ENCODE peak calls at places on chromosomes 5 and 9, in eight cellular contexts. S is upper lobe of right lung, J is GM12864, E is GM23248, I is skeletal muscle cell, G is fibroblast of mammary gland, H is tibial nerve, V is PC-3. N is an unnamed sample.

GRCh38 chr9:132697230-132697629 is 27.0 kb downstream of the GTF3C4 start:
- DNase-seq in I (no peak), J (no peak), V (no peak), E (peak), S (no peak), H (no peak), G (peak), N (no peak)

GRCh38 chr9:136505406-136506403 is 22.9 kb upstream of the SEC16A start:
- DNase-seq in J (no peak), I (no peak), S (no peak), H (no peak), E (no peak), V (no peak), G (no peak), N (no peak)

GRCh38 chr5:132671000-132671399 is 2.8 kb upstream of the IL4 start:
- DNase-seq in J (no peak), S (no peak), H (no peak), V (no peak), G (no peak), I (no peak), E (no peak), N (no peak)

GRCh38 chr5:172979778-172980177 is 3.8 kb upstream of the ATP6V0E1 start:
- DNase-seq in E (peak), H (no peak), V (peak), J (no peak), I (no peak), G (peak), S (no peak), N (no peak)

GRCh38 chr9:128124873-128125574 is 2.5 kb downstream of the PTGES2 start:
- DNase-seq in S (peak), I (peak), H (peak), V (peak), J (no peak), G (peak), E (peak), N (peak)

GRCh38 chr5:96709152-96709821 is 47.1 kb downstream of the CAST start:
- DNase-seq in I (peak), E (peak), H (no peak), S (no peak), J (no peak), V (peak), G (peak), N (no peak)

GRCh38 chr5:3564827-3565560 is 30.6 kb upstream of the IRX1 start:
- DNase-seq in V (no peak), E (no peak), G (no peak), H (no peak), S (no peak), I (no peak), J (no peak), N (no peak)

GRCh38 chr9:133104718-133105460 is 16.2 kb downstream of the RALGDS start:
- DNase-seq in V (no peak), E (no peak), J (no peak), G (no peak), I (no peak), H (no peak), S (peak), N (no peak)

GRCh38 chr5:135012033-135012588 is 21.9 kb downstream of the PITX1 start:
- DNase-seq in J (no peak), I (no peak), H (no peak), V (no peak), G (no peak), E (no peak), S (peak), N (no peak)

GRCh38 chr9:100324594-100325200 is 28.0 kb downstream of the TEX10 start:
- DNase-seq in S (no peak), J (no peak), V (peak), H (no peak), E (peak), I (peak), G (peak), N (no peak)

GRCh38 chr5:1779782-1780620 is 19.6 kb downstream of the MRPL36 start:
- DNase-seq in V (no peak), J (no peak), E (no peak), G (no peak), I (no peak), S (no peak), H (no peak), N (no peak)

GRCh38 chr5:65926893-65927292 is 518 bp downstream of the ERBIN start:
- DNase-seq in E (peak), H (no peak), S (no peak), V (no peak), J (no peak), I (no peak), G (peak), N (no peak)

GRCh38 chr5:81601912-81602311 is 149.0 kb downstream of the SSBP2 start:
- DNase-seq in G (peak), V (peak), H (no peak), J (no peak), E (peak), I (no peak), S (no peak), N (no peak)

GRCh38 chr5:82174128-82174918 is 103.8 kb downstream of the RPS23 start:
- DNase-seq in G (peak), V (peak), J (peak), E (peak), H (no peak), S (peak), I (peak), N (peak)

GRCh38 chr5:133714161-133714915 is 102.0 kb upstream of the FSTL4 start:
- DNase-seq in S (no peak), J (no peak), I (no peak), H (no peak), V (peak), E (peak), G (peak), N (peak)

GRCh38 chr9:121736147-121736721 is 84.8 kb downstream of the DAB2IP start:
- DNase-seq in H (peak), J (no peak), I (no peak), S (peak), E (peak), V (no peak), G (no peak), N (no peak)

GRCh38 chr5:159915913-159916840 is at the start of gene ADRA1B:
- DNase-seq in J (no peak), G (peak), S (peak), E (peak), I (no peak), V (peak), H (peak), N (peak)

GRCh38 chr9:96388144-96388543 is 4.6 kb upstream of the SLC35D2 start:
- DNase-seq in G (no peak), J (no peak), H (no peak), I (no peak), E (no peak), V (no peak), S (no peak), N (no peak)

GRCh38 chr5:40984884-40985283 is 75.6 kb downstream of the C7 start:
- DNase-seq in J (no peak), E (peak), H (no peak), I (no peak), V (peak), G (peak), S (no peak), N (no peak)

GRCh38 chr5:57327934-57328333 is 154.1 kb downstream of the GPBP1 start:
- DNase-seq in I (no peak), G (peak), V (peak), S (no peak), E (peak), J (no peak), H (no peak), N (no peak)

GRCh38 chr5:58469895-58470294 is 10.0 kb upstream of the PLK2 start:
- DNase-seq in E (no peak), V (no peak), G (no peak), I (no peak), J (no peak), S (no peak), H (no peak), N (no peak)

GRCh38 chr5:145483211-145483610 is 351.9 kb downstream of the PRELID2 start:
- DNase-seq in V (peak), S (no peak), E (peak), H (no peak), J (no peak), I (no peak), G (peak), N (no peak)

GRCh38 chr9:101028346-101029299 is at the start of gene PLPPR1:
- DNase-seq in S (peak), V (no peak), J (no peak), I (no peak), H (no peak), G (peak), E (peak), N (peak)

GRCh38 chr5:180349391-180349790 is 3.7 kb downstream of the GFPT2 start:
- DNase-seq in E (no peak), G (no peak), J (no peak), I (no peak), V (no peak), S (no peak), H (no peak), N (no peak)

GRCh38 chr9:98794802-98795201 is 1.6 kb downstream of the ANKS6 start:
- DNase-seq in G (no peak), I (no peak), J (no peak), S (no peak), H (no peak), E (no peak), V (no peak), N (no peak)
- H3K4me3 ChIP-seq in G (peak), I (no peak), J (no peak), S (peak), H (no peak), E (peak), V (peak), N (no peak)

DNA sequence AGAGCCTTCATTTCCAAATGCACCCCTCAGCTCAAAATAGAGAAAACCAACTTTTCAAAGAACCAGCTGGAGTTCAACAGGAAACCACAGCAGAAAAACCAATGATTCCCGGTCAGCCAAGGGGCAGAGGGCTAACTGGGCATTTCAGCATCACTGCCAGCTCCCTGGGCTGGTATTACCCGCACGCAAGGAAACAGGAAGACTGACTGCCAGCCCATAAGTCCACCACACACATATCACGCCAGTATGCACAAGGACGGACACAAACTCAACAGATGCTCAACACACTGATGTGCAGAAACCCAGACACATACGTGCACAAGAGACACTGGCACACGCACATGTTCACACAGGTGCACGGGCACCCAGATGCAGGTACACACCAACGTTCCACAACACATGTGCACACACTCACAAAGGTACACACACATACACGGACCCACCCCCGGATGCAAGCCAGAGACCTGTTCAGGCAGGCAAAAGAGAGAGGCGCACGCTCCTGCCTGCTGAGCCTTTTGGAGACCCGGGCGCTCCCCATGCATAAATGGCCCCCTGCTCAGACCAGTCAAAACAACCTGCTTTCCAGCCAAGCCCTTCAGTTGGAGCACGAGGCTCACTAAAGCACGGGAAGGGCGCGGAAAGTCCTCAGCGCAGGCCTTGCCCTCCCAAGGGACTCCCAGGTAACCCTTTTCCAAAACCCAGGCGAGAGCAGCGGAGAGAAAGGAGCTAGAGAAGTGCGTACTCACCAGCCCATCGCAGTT is 2.1 kb downstream of the ADAMTS2 start:
- DNase-seq in E (peak), S (no peak), J (no peak), I (no peak), H (no peak), V (no peak), G (no peak), N (no peak)
- H3K4me3 ChIP-seq in E (peak), S (peak), J (no peak), I (peak), H (peak), V (no peak), G (peak), N (no peak)

GRCh38 chr9:36901528-36901927 is 132.5 kb downstream of the PAX5 start:
- DNase-seq in V (no peak), I (no peak), E (no peak), H (no peak), G (no peak), S (no peak), J (no peak), N (no peak)
- H3K4me3 ChIP-seq in V (no peak), I (no peak), E (no peak), H (no peak), G (no peak), S (no peak), J (no peak), N (no peak)

GRCh38 chr5:148829248-148829594 is 2.8 kb downstream of the ADRB2 start:
- DNase-seq in S (no peak), H (no peak), E (no peak), I (no peak), J (no peak), G (no peak), V (no peak), N (no peak)
- H3K4me3 ChIP-seq in S (peak), H (no peak), E (no peak), I (no peak), J (no peak), G (no peak), V (peak), N (no peak)

GRCh38 chr5:175343292-175343691 is 100.7 kb downstream of the DRD1 start:
- DNase-seq in J (no peak), I (no peak), S (no peak), V (no peak), G (no peak), H (no peak), E (no peak), N (no peak)

GRCh38 chr5:175336781-175337180 is 107.2 kb downstream of the DRD1 start:
- DNase-seq in J (no peak), H (no peak), I (no peak), E (no peak), G (no peak), S (no peak), V (no peak), N (no peak)

GRCh38 chr5:175335691-175336090 is 108.3 kb downstream of the DRD1 start:
- DNase-seq in V (no peak), I (no peak), H (no peak), G (no peak), S (no peak), J (no peak), E (no peak), N (no peak)

GRCh38 chr5:175340180-175340579 is 103.8 kb downstream of the DRD1 start:
- DNase-seq in S (no peak), G (no peak), E (no peak), J (no peak), H (no peak), V (no peak), I (no peak), N (no peak)

DNA sequence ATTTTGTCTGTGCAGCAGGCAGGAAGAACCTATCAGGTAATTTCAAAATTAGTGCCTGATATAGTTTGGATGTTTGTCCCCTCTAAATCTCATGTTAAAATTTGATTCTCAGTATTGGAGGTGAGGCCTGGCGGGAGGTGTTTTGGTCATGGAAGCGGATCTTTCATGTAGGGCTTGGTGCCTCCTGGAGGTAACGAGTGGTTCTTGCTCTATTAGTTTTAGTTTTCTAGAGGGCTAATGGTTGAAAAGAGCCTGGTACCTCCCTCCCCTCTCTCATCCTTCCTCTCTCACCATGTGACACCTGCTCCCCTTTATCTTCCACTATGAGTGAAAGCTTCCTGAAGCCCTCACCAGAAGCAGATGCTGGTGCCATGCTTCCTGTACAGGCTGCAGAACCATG is 106.3 kb downstream of the DRD1 start:
- DNase-seq in S (no peak), E (no peak), V (no peak), G (no peak), I (no peak), H (no peak), J (no peak), N (no peak)
- H3K4me3 ChIP-seq in S (no peak), E (no peak), V (no peak), G (no peak), I (no peak), H (no peak), J (no peak), N (no peak)

GRCh38 chr5:149429839-149430721 is 51.0 kb upstream of the IL17B start:
- DNase-seq in G (no peak), S (peak), I (no peak), H (no peak), J (no peak), E (no peak), V (no peak), N (peak)

GRCh38 chr5:149427374-149427773 is 48.3 kb upstream of the IL17B start:
- DNase-seq in H (no peak), V (no peak), J (no peak), I (no peak), G (no peak), E (no peak), S (no peak), N (no peak)

GRCh38 chr5:149426931-149427330 is 47.8 kb upstream of the IL17B start:
- DNase-seq in V (peak), G (no peak), J (no peak), S (no peak), E (no peak), I (no peak), H (no peak), N (no peak)

GRCh38 chr5:149425729-149426128 is 46.6 kb upstream of the IL17B start:
- DNase-seq in H (no peak), I (no peak), V (no peak), J (no peak), G (no peak), S (no peak), E (no peak), N (no peak)

GRCh38 chr5:149428032-149428431 is 48.9 kb upstream of the IL17B start:
- DNase-seq in H (no peak), G (no peak), J (no peak), I (no peak), E (no peak), V (no peak), S (no peak), N (no peak)
- H3K4me3 ChIP-seq in H (no peak), G (no peak), J (no peak), I (no peak), E (no peak), V (no peak), S (no peak), N (no peak)

GRCh38 chr9:113474372-113474771 is 10.8 kb downstream of the RGS3 start:
- DNase-seq in V (no peak), J (no peak), H (no peak), E (no peak), I (no peak), S (no peak), G (no peak), N (peak)
- H3K4me3 ChIP-seq in V (no peak), J (no peak), H (no peak), E (no peak), I (no peak), S (no peak), G (no peak), N (no peak)

DNA sequence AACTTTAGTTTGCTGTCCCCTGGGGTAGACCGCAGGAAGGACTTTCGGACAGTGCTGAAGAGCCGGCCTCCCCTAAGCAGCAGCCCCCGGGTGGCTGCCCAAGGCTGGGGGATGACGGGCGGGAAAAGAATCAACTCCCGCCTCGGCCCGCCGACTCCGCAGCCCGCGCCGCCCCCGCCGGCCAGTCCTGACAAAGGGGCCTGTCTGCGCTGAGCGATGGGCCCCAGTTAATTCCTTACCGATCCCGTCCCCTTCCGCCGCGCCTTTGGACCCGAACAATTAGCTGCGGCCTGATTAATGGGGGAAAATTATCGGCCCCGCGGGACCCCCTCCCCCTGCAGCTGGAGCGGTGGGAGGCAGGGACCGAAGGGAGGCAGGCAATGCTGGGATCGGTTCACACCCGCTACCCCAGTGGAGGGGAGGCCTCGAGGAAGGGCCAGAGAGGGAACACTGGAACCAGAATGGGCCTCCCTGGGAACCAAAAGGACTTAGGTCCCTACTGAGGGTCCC is 4.2 kb upstream of the DCTN3 start:
- DNase-seq in S (no peak), V (no peak), I (no peak), G (no peak), J (no peak), H (no peak), E (no peak), N (no peak)
- H3K4me3 ChIP-seq in S (no peak), V (no peak), I (no peak), G (no peak), J (no peak), H (no peak), E (no peak), N (no peak)

DNA sequence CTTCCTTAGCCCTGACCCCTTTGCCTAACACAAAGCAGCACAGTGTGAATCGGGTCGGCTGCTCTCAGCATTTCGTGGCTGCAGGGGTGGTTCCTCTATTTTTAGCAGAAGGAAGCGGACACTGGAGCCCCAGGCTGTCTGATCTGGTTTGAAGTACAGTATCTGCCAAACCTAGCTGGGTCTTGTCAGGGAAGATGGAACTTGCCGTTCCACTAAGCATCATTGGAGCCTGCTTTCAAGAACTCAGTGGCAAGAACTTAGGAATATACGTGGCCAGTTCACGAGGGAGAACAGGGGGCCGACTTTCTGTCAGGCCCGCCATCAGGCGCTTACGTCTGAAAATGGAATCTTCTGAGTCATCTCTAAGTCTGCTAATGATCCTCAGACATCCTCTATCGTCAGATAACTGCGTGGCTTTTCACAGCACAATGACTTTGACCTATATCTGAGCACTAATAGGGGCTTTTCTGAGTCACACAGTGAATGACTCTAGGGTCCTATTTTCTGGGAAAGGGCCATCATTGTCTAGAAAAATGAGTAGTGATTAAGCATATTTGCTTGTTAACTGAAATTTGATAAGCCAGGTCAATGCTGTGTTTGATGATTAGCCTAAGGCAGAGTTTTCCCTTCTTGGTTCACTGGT is 43.3 kb upstream of the NCS1 start:
- DNase-seq in V (peak), H (no peak), I (peak), S (peak), J (peak), E (peak), G (peak), N (no peak)
- H3K4me3 ChIP-seq in V (no peak), H (no peak), I (no peak), S (no peak), J (no peak), E (no peak), G (no peak), N (no peak)

N was measured in adrenal gland.